ENCODE peak calls at places on chromosome 2, in ten cellular contexts. One of them, this sample, is unnamed.
A peak's percentile ranks its signal among the peaks of the same experiment; 100 is the strongest.

GRCh38 chr2:196160101-196160500 is 11.3 kb downstream of the STK17B start:
- DNase-seq in Karpas-422: no peak
- DNase-seq in foreskin fibroblast: peak; percentile 82
- DNase-seq in tibial nerve: no peak
- DNase-seq in PC-3: peak; percentile 95
- DNase-seq in AG04449: peak; percentile 75
- DNase-seq in left lung: peak; percentile 39
- DNase-seq in HFF-Myc: peak; percentile 72
- DNase-seq in uterus: no peak
- DNase-seq in ovary: no peak
- DNase-seq in this sample: no peak

GRCh38 chr2:217707116-217707742 is 295.6 kb downstream of the TNS1 start:
- DNase-seq in ovary: peak; percentile 42
- DNase-seq in AG04449: no peak
- DNase-seq in foreskin fibroblast: no peak
- DNase-seq in uterus: peak; percentile 42
- DNase-seq in left lung: no peak
- DNase-seq in HFF-Myc: no peak
- DNase-seq in PC-3: peak; percentile 90
- DNase-seq in tibial nerve: no peak
- DNase-seq in Karpas-422: no peak
- DNase-seq in this sample: no peak

GRCh38 chr2:135744761-135745314 is 3.2 kb downstream of the UBXN4 start:
- DNase-seq in AG04449: no peak
- DNase-seq in HFF-Myc: no peak
- DNase-seq in PC-3: peak; percentile 62
- DNase-seq in uterus: no peak
- DNase-seq in ovary: no peak
- DNase-seq in Karpas-422: no peak
- DNase-seq in left lung: no peak
- DNase-seq in tibial nerve: no peak
- DNase-seq in foreskin fibroblast: peak; percentile 49
- DNase-seq in this sample: peak; percentile 11

GRCh38 chr2:191970867-191971266 is 124.0 kb upstream of the CAVIN2 start:
- DNase-seq in uterus: no peak
- DNase-seq in Karpas-422: no peak
- DNase-seq in tibial nerve: no peak
- DNase-seq in left lung: no peak
- DNase-seq in foreskin fibroblast: no peak
- DNase-seq in PC-3: no peak
- DNase-seq in AG04449: no peak
- DNase-seq in ovary: no peak
- DNase-seq in HFF-Myc: no peak
- DNase-seq in this sample: no peak

GRCh38 chr2:14673351-14673875 is 40.9 kb downstream of the LRATD1 start:
- DNase-seq in Karpas-422: no peak
- DNase-seq in tibial nerve: no peak
- DNase-seq in uterus: no peak
- DNase-seq in HFF-Myc: no peak
- DNase-seq in PC-3: no peak
- DNase-seq in left lung: no peak
- DNase-seq in foreskin fibroblast: no peak
- DNase-seq in AG04449: no peak
- DNase-seq in ovary: no peak
- DNase-seq in this sample: no peak

GRCh38 chr2:66301073-66301766 is 133.7 kb upstream of the MEIS1 start:
- DNase-seq in foreskin fibroblast: no peak
- DNase-seq in tibial nerve: peak; percentile 16
- DNase-seq in PC-3: no peak
- DNase-seq in Karpas-422: no peak
- DNase-seq in ovary: peak; percentile 27
- DNase-seq in uterus: peak; percentile 65
- DNase-seq in AG04449: no peak
- DNase-seq in HFF-Myc: no peak
- DNase-seq in left lung: no peak
- DNase-seq in this sample: no peak

GRCh38 chr2:7845332-7845731 is 836.5 kb upstream of the ID2 start:
- DNase-seq in Karpas-422: no peak
- DNase-seq in ovary: no peak
- DNase-seq in foreskin fibroblast: peak; percentile 60
- DNase-seq in uterus: no peak
- DNase-seq in AG04449: peak; percentile 73
- DNase-seq in left lung: no peak
- DNase-seq in tibial nerve: no peak
- DNase-seq in PC-3: peak; percentile 68
- DNase-seq in HFF-Myc: no peak
- DNase-seq in this sample: no peak

GRCh38 chr2:149132303-149132702 is 93.8 kb downstream of the LYPD6B start:
- DNase-seq in AG04449: no peak
- DNase-seq in uterus: no peak
- DNase-seq in ovary: no peak
- DNase-seq in tibial nerve: no peak
- DNase-seq in foreskin fibroblast: no peak
- DNase-seq in left lung: no peak
- DNase-seq in Karpas-422: no peak
- DNase-seq in HFF-Myc: no peak
- DNase-seq in PC-3: no peak
- DNase-seq in this sample: no peak

GRCh38 chr2:9656270-9656766 is 25.5 kb upstream of the YWHAQ start:
- DNase-seq in left lung: no peak
- DNase-seq in foreskin fibroblast: peak; percentile 95
- DNase-seq in ovary: no peak
- DNase-seq in PC-3: peak; percentile 94
- DNase-seq in tibial nerve: no peak
- DNase-seq in Karpas-422: no peak
- DNase-seq in uterus: no peak
- DNase-seq in HFF-Myc: peak; percentile 91
- DNase-seq in AG04449: peak; percentile 87
- DNase-seq in this sample: peak; percentile 84

GRCh38 chr2:77522883-77523282 is 707 bp upstream of the LRRTM4 start:
- DNase-seq in tibial nerve: no peak
- DNase-seq in left lung: no peak
- DNase-seq in ovary: no peak
- DNase-seq in HFF-Myc: no peak
- DNase-seq in uterus: no peak
- DNase-seq in foreskin fibroblast: no peak
- DNase-seq in Karpas-422: no peak
- DNase-seq in AG04449: no peak
- DNase-seq in PC-3: no peak
- DNase-seq in this sample: peak; percentile 16

GRCh38 chr2:11753452-11753885 is 7.0 kb downstream of the LPIN1 start:
- DNase-seq in left lung: peak; percentile 59
- DNase-seq in Karpas-422: peak; percentile 95
- DNase-seq in tibial nerve: no peak
- DNase-seq in ovary: no peak
- DNase-seq in HFF-Myc: no peak
- DNase-seq in PC-3: peak; percentile 45
- DNase-seq in AG04449: no peak
- DNase-seq in uterus: no peak
- DNase-seq in foreskin fibroblast: no peak
- DNase-seq in this sample: no peak

GRCh38 chr2:25310965-25311865 is 30.5 kb downstream of the DNMT3A start:
- DNase-seq in uterus: no peak
- DNase-seq in foreskin fibroblast: no peak
- DNase-seq in PC-3: peak; percentile 88
- DNase-seq in tibial nerve: no peak
- DNase-seq in left lung: peak; percentile 62
- DNase-seq in Karpas-422: no peak
- DNase-seq in HFF-Myc: no peak
- DNase-seq in AG04449: no peak
- DNase-seq in ovary: no peak
- DNase-seq in this sample: no peak

GRCh38 chr2:68027959-68028358 is 34.8 kb downstream of the C1D start:
- DNase-seq in foreskin fibroblast: peak; percentile 36
- DNase-seq in HFF-Myc: no peak
- DNase-seq in ovary: no peak
- DNase-seq in Karpas-422: no peak
- DNase-seq in tibial nerve: no peak
- DNase-seq in AG04449: peak; percentile 36
- DNase-seq in left lung: no peak
- DNase-seq in PC-3: peak; percentile 25
- DNase-seq in uterus: no peak
- DNase-seq in this sample: no peak

GRCh38 chr2:46340740-46341420 is 43.7 kb downstream of the EPAS1 start:
- DNase-seq in foreskin fibroblast: no peak
- DNase-seq in PC-3: no peak
- DNase-seq in ovary: no peak
- DNase-seq in HFF-Myc: no peak
- DNase-seq in Karpas-422: no peak
- DNase-seq in uterus: no peak
- DNase-seq in AG04449: no peak
- DNase-seq in tibial nerve: no peak
- DNase-seq in left lung: no peak
- DNase-seq in this sample: no peak

GRCh38 chr2:58429285-58429874 is 188.3 kb upstream of the FANCL start:
- DNase-seq in AG04449: no peak
- DNase-seq in foreskin fibroblast: no peak
- DNase-seq in left lung: no peak
- DNase-seq in PC-3: no peak
- DNase-seq in tibial nerve: no peak
- DNase-seq in ovary: no peak
- DNase-seq in HFF-Myc: no peak
- DNase-seq in Karpas-422: no peak
- DNase-seq in uterus: no peak
- DNase-seq in this sample: peak; percentile 16
- H3K4me3 ChIP-seq in AG04449: no peak overlapping the region
- H3K4me3 ChIP-seq in foreskin fibroblast: no peak overlapping the region
- H3K4me3 ChIP-seq in left lung: no peak overlapping the region
- H3K4me3 ChIP-seq in PC-3: no peak overlapping the region
- H3K4me3 ChIP-seq in tibial nerve: no peak overlapping the region
- H3K4me3 ChIP-seq in ovary: no peak overlapping the region
- H3K4me3 ChIP-seq in HFF-Myc: no peak overlapping the region
- H3K4me3 ChIP-seq in Karpas-422: no peak overlapping the region
- H3K4me3 ChIP-seq in uterus: no peak overlapping the region
- H3K4me3 ChIP-seq in this sample: peak overlapping the region; percentile 50

GRCh38 chr2:200298816-200299215 is 7.7 kb upstream of the SPATS2L start:
- DNase-seq in Karpas-422: no peak
- DNase-seq in uterus: no peak
- DNase-seq in AG04449: no peak
- DNase-seq in foreskin fibroblast: no peak
- DNase-seq in HFF-Myc: no peak
- DNase-seq in PC-3: no peak
- DNase-seq in left lung: no peak
- DNase-seq in tibial nerve: no peak
- DNase-seq in ovary: no peak
- DNase-seq in this sample: no peak

GRCh38 chr2:200300065-200300464 is 6.4 kb upstream of the SPATS2L start:
- DNase-seq in uterus: no peak
- DNase-seq in ovary: no peak
- DNase-seq in foreskin fibroblast: no peak
- DNase-seq in HFF-Myc: no peak
- DNase-seq in tibial nerve: no peak
- DNase-seq in Karpas-422: no peak
- DNase-seq in AG04449: no peak
- DNase-seq in left lung: no peak
- DNase-seq in PC-3: peak; percentile 31
- DNase-seq in this sample: no peak

GRCh38 chr2:200301953-200302628 is 4.4 kb upstream of the SPATS2L start:
- DNase-seq in ovary: no peak
- DNase-seq in PC-3: peak; percentile 64
- DNase-seq in Karpas-422: no peak
- DNase-seq in left lung: no peak
- DNase-seq in tibial nerve: no peak
- DNase-seq in foreskin fibroblast: no peak
- DNase-seq in HFF-Myc: no peak
- DNase-seq in AG04449: no peak
- DNase-seq in uterus: no peak
- DNase-seq in this sample: no peak

GRCh38 chr2:200302940-200303727 is 3.4 kb upstream of the SPATS2L start:
- DNase-seq in tibial nerve: no peak
- DNase-seq in Karpas-422: no peak
- DNase-seq in AG04449: no peak
- DNase-seq in HFF-Myc: no peak
- DNase-seq in uterus: no peak
- DNase-seq in ovary: no peak
- DNase-seq in PC-3: peak; percentile 97
- DNase-seq in left lung: no peak
- DNase-seq in foreskin fibroblast: peak; percentile 41
- DNase-seq in this sample: no peak

GRCh38 chr2:200300650-200301314 is 5.7 kb upstream of the SPATS2L start:
- DNase-seq in HFF-Myc: peak; percentile 40
- DNase-seq in AG04449: no peak
- DNase-seq in left lung: no peak
- DNase-seq in foreskin fibroblast: peak; percentile 59
- DNase-seq in tibial nerve: no peak
- DNase-seq in PC-3: peak; percentile 92
- DNase-seq in ovary: no peak
- DNase-seq in Karpas-422: no peak
- DNase-seq in uterus: no peak
- DNase-seq in this sample: no peak
- H3K4me3 ChIP-seq in HFF-Myc: no peak overlapping the region
- H3K4me3 ChIP-seq in AG04449: no peak overlapping the region
- H3K4me3 ChIP-seq in left lung: no peak overlapping the region
- H3K4me3 ChIP-seq in foreskin fibroblast: no peak overlapping the region
- H3K4me3 ChIP-seq in tibial nerve: no peak overlapping the region
- H3K4me3 ChIP-seq in PC-3: no peak overlapping the region
- H3K4me3 ChIP-seq in ovary: no peak overlapping the region
- H3K4me3 ChIP-seq in Karpas-422: no peak overlapping the region
- H3K4me3 ChIP-seq in uterus: no peak overlapping the region
- H3K4me3 ChIP-seq in this sample: no peak overlapping the region

DNA sequence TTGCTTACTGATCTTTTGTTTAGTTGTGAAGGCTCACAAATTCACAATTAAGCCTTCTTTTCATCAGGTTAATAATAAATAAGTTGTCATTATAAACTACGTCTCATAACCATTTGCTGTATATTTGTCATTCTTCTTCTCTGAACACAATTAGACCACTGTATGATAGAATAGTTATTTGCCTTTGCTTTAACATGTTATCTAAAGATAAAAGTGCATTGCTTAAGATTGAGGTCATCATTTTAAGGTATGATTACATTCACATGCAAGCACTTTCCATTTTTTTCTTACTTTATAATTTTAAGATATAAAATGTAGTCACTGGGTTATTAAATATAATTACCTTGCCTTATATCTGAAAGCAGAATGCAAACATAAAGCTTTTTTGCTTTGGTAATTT is 80.1 kb upstream of the GLS start:
- DNase-seq in ovary: no peak
- DNase-seq in AG04449: no peak
- DNase-seq in foreskin fibroblast: no peak
- DNase-seq in HFF-Myc: no peak
- DNase-seq in left lung: no peak
- DNase-seq in PC-3: no peak
- DNase-seq in tibial nerve: no peak
- DNase-seq in uterus: no peak
- DNase-seq in Karpas-422: no peak
- DNase-seq in this sample: no peak
- H3K4me3 ChIP-seq in ovary: no peak overlapping the region
- H3K4me3 ChIP-seq in AG04449: no peak overlapping the region
- H3K4me3 ChIP-seq in foreskin fibroblast: no peak overlapping the region
- H3K4me3 ChIP-seq in HFF-Myc: no peak overlapping the region
- H3K4me3 ChIP-seq in left lung: no peak overlapping the region
- H3K4me3 ChIP-seq in PC-3: no peak overlapping the region
- H3K4me3 ChIP-seq in tibial nerve: no peak overlapping the region
- H3K4me3 ChIP-seq in uterus: no peak overlapping the region
- H3K4me3 ChIP-seq in Karpas-422: no peak overlapping the region
- H3K4me3 ChIP-seq in this sample: no peak overlapping the region

DNA sequence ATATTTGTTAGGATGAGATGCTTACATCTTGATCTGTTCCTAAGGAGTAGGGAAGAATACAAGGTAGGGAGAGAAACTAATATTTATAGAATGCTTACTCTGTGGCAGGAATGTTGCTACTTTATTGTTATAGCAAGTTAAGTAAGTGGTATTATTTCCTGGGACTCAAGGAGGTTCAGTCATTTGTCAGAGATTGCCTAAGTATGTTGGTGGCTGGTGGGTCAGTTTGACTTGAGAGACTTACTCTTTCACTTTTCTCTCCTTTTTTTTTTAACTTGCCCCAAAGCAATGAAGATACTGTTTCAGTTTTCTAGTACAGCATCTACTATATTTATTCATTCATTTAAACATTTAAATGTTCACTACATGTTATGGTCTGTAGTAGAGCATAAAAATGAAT is 209.2 kb upstream of the STON1 start:
- DNase-seq in Karpas-422: no peak
- DNase-seq in foreskin fibroblast: no peak
- DNase-seq in HFF-Myc: no peak
- DNase-seq in AG04449: no peak
- DNase-seq in left lung: no peak
- DNase-seq in ovary: no peak
- DNase-seq in uterus: no peak
- DNase-seq in tibial nerve: no peak
- DNase-seq in PC-3: no peak
- DNase-seq in this sample: no peak
- H3K4me3 ChIP-seq in Karpas-422: no peak overlapping the region
- H3K4me3 ChIP-seq in foreskin fibroblast: no peak overlapping the region
- H3K4me3 ChIP-seq in HFF-Myc: no peak overlapping the region
- H3K4me3 ChIP-seq in AG04449: no peak overlapping the region
- H3K4me3 ChIP-seq in left lung: no peak overlapping the region
- H3K4me3 ChIP-seq in ovary: no peak overlapping the region
- H3K4me3 ChIP-seq in uterus: no peak overlapping the region
- H3K4me3 ChIP-seq in tibial nerve: no peak overlapping the region
- H3K4me3 ChIP-seq in PC-3: no peak overlapping the region
- H3K4me3 ChIP-seq in this sample: no peak overlapping the region